ENCODE peak calls at places on chromosomes 12 and 14, in eight cellular contexts. F, L, E, P, A, B, C and Y are unnamed samples. For H3K4me1, the result is how much of the 10 kb centered on the place peaks cover.

GRCh38 chr14:104882325-104882973 is 17.4 kb downstream of the CEP170B start:
- DNase-seq in A (no peak), E (no peak), P (peak), C (peak), B (peak), F (peak), L (peak), Y (no peak)

GRCh38 chr12:3200779-3201738 is 123.9 kb downstream of the TSPAN9 start:
- DNase-seq in P (peak), L (no peak), A (no peak), E (no peak), C (no peak), B (no peak), F (no peak), Y (no peak)

GRCh38 chr12:79454338-79454777 is 236.4 kb downstream of the PAWR start:
- DNase-seq in B (no peak), A (peak), E (no peak), C (no peak), P (no peak), L (no peak), F (no peak), Y (peak)

GRCh38 chr12:44875417-44875953 is 630 bp downstream of the NELL2 start:
- DNase-seq in F (no peak), L (no peak), C (peak), A (no peak), B (peak), P (peak), E (no peak), Y (peak)

GRCh38 chr12:114000861-114001260 is 34.7 kb upstream of the RBM19 start:
- DNase-seq in F (no peak), L (no peak), P (no peak), C (no peak), A (no peak), B (no peak), E (no peak), Y (no peak)

GRCh38 chr12:120235369-120236123 is 30.0 kb downstream of the PXN start:
- DNase-seq in C (no peak), E (no peak), L (no peak), F (no peak), A (no peak), B (peak), P (no peak), Y (peak)

GRCh38 chr12:120067084-120067869 is 49.3 kb downstream of the RAB35 start:
- DNase-seq in L (no peak), B (no peak), P (no peak), C (no peak), F (no peak), A (no peak), E (no peak), Y (no peak)

GRCh38 chr12:1583421-1584078 is 10.8 kb downstream of the FBXL14 start:
- DNase-seq in C (peak), F (peak), B (peak), L (peak), E (peak), P (peak), A (peak), Y (peak)

GRCh38 chr12:76813972-76814371 is 50.1 kb downstream of the ZDHHC17 start:
- DNase-seq in F (no peak), B (no peak), P (no peak), A (no peak), E (no peak), L (no peak), C (no peak), Y (no peak)

GRCh38 chr12:48907243-48907642 is 18.0 kb downstream of the FKBP11 start:
- DNase-seq in P (no peak), A (no peak), B (no peak), E (no peak), C (no peak), F (no peak), L (no peak), Y (no peak)

GRCh38 chr12:108424026-108424425 is 84.9 kb upstream of the CMKLR1 start:
- DNase-seq in P (no peak), A (no peak), E (no peak), L (no peak), F (no peak), B (no peak), C (no peak), Y (no peak)

GRCh38 chr12:6327591-6328041 is 14.3 kb downstream of the TNFRSF1A start:
- DNase-seq in B (no peak), E (no peak), P (no peak), L (no peak), F (no peak), A (no peak), C (no peak), Y (no peak)

DNA sequence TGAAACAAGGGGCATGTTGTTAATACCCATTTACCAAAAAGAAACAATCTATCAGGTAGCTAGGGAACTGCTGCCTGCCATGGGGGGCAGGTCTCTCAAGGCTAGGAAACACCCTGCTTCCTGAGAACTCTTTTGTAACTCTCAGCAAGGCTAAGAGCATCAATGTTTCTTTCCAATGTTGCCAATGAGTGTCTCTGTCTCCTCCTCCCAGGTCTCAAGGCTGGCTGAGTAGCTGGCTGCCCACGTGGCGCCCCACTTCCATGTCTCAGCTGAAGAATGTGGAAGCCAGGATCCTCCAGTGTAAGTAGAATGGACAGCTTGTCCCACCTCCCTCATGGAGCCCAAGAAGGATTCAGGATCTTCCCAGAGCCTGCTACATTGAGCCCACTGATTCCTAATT is 3.4 kb downstream of the ABHD4 start:
- DNase-seq in A (no peak), L (no peak), P (no peak), B (no peak), C (no peak), F (no peak), E (no peak), Y (no peak)
- H3K4me1 ChIP-seq in A (under half), L (under half), P (under half), B (half or more), C (under half), F (half or more), E (under half), Y (under half)

GRCh38 chr14:22753586-22753985 is 12.9 kb upstream of the OXA1L start:
- DNase-seq in C (no peak), E (no peak), P (no peak), F (no peak), L (no peak), B (no peak), A (peak), Y (no peak)
- TF ChIP-seq MAX in C (no peak), E (no peak), P (no peak), F (no peak), L (no peak), B (no peak), A (no peak), Y (no peak)

GRCh38 chr12:21648378-21648777 is 9.3 kb downstream of the LDHB start:
- DNase-seq in P (no peak), C (no peak), E (no peak), A (no peak), F (no peak), B (no peak), L (no peak), Y (no peak)
- H3K4me1 ChIP-seq in P (under half), C (under half), E (under half), A (under half), F (under half), B (half or more), L (under half), Y (under half)

GRCh38 chr12:75099215-75099614 is 110.4 kb downstream of the KCNC2 start:
- DNase-seq in A (no peak), F (no peak), B (no peak), P (no peak), C (no peak), L (no peak), E (no peak), Y (no peak)
- TF ChIP-seq MAX in A (no peak), F (no peak), B (no peak), P (no peak), C (no peak), L (no peak), E (no peak), Y (no peak)

DNA sequence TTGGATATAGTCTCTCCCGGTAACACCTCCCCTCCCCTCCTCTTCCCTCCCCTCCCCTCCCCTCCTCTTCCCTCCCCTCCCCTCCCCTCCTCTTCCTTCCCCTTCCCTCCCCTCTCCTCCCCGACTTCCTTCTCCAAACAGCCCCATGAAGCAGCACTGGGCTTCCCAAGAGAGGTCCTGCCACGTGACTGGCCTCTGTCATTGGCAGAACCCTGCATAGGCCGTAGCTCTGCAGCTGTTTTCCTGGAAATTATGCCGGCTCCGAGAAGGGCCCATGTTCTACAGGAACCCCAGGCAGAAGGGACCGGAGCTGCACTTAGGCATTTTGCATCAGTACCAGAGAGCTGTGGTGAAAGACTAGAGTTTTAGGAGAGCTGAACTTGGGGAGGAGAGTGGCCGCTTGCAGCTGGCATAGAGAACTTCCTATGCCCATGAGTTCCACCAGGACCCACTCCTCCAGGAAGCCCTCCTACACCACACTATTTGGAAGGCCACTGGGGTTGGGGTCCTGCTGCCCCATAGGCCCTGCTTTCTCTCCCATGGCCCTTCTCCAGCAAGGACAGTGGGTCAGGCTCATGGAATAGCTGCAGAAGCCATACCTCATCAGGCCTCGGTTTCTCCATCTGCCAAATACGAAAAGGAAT is 5.1 kb upstream of the TNFAIP2 start:
- DNase-seq in E (no peak), P (no peak), A (no peak), B (no peak), L (peak), F (no peak), C (no peak), Y (peak)
- H3K4me1 ChIP-seq in E (under half), P (under half), A (half or more), B (half or more), L (under half), F (under half), C (under half), Y (under half)

DNA sequence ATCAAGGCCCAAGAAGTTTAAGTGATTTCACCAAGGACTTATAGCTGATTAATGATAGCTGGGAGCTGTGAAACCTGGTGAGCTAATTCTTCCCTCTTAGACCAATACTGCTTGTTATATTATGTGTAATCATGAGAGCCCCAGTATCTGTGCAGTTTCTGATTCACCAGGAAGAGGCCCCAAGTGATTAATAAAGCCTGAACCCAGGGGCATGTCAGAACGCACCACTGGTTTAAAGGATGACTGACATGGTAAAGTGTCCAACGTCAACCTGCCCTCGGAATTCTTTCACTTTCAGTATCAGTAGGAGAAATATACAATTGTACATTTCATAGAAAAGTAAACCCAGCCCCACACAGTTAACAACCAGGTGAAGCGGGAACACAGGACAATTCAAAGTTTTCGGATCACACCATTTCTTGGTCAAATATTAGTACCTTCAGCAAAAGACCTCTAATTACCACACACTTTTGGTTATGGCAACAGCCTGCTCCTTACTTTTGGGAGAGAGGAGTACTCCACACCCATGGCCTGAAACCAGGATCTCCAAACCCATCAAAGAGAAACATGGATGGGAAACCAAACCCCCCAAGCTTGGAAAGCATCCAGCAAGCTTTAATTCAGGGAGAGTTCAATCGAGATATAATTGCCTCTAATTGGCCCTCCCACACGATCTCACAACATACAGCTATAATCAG is 28.5 kb downstream of the TMCC3 start:
- DNase-seq in L (no peak), E (peak), B (no peak), A (no peak), P (no peak), F (no peak), C (no peak), Y (peak)
- TF ChIP-seq MAX in L (no peak), E (no peak), B (no peak), A (no peak), P (no peak), F (no peak), C (no peak), Y (no peak)